ENCODE peak calls at places on chromosomes 6 and 20, in five cellular contexts. One of them, this sample, is unnamed.
A peak's percentile ranks its signal among the peaks of the same experiment; 100 is the strongest.

GRCh38 chr6:1024587-1024986 is 287.3 kb upstream of the FOXQ1 start:
- DNase-seq in GM23248: peak; percentile 93
- DNase-seq in cardiac muscle cell: no peak
- DNase-seq in heart right ventricle: no peak
- DNase-seq in stomach: no peak
- DNase-seq in this sample: peak; percentile 54

GRCh38 chr6:132498638-132499037 is 14.3 kb downstream of the STX7 start:
- DNase-seq in GM23248: no peak
- DNase-seq in cardiac muscle cell: no peak
- DNase-seq in heart right ventricle: no peak
- DNase-seq in stomach: no peak
- DNase-seq in this sample: no peak

GRCh38 chr6:136066005-136066404 is 184.1 kb downstream of the MTFR2 start:
- DNase-seq in GM23248: peak; percentile 37
- DNase-seq in cardiac muscle cell: no peak
- DNase-seq in heart right ventricle: no peak
- DNase-seq in stomach: no peak
- DNase-seq in this sample: peak; percentile 86

GRCh38 chr20:43046946-43047345 is 142.8 kb downstream of the PTPRT start:
- DNase-seq in GM23248: no peak
- DNase-seq in cardiac muscle cell: no peak
- DNase-seq in heart right ventricle: no peak
- DNase-seq in stomach: no peak
- DNase-seq in this sample: no peak

GRCh38 chr20:45911486-45912343 is at the start of gene PLTP:
- DNase-seq in GM23248: peak; percentile 78
- DNase-seq in cardiac muscle cell: peak; percentile 85
- DNase-seq in heart right ventricle: peak; percentile 75
- DNase-seq in stomach: peak; percentile 58
- DNase-seq in this sample: no peak

GRCh38 chr20:17565164-17565845 is 4.6 kb upstream of the DSTN start:
- DNase-seq in GM23248: peak; percentile 57
- DNase-seq in cardiac muscle cell: no peak
- DNase-seq in heart right ventricle: no peak
- DNase-seq in stomach: no peak
- DNase-seq in this sample: no peak

GRCh38 chr6:152976749-152977148 is 6.1 kb downstream of the FBXO5 start:
- DNase-seq in GM23248: no peak
- DNase-seq in cardiac muscle cell: no peak
- DNase-seq in heart right ventricle: no peak
- DNase-seq in stomach: no peak
- DNase-seq in this sample: no peak

GRCh38 chr20:10218536-10219451 is at the start of gene SNAP25:
- DNase-seq in GM23248: peak; percentile 65
- DNase-seq in cardiac muscle cell: peak; percentile 95
- DNase-seq in heart right ventricle: no peak
- DNase-seq in stomach: peak; percentile 41
- DNase-seq in this sample: peak; percentile 65

GRCh38 chr20:50478162-50479036 is 31.8 kb upstream of the PTPN1 start:
- DNase-seq in GM23248: peak; percentile 87
- DNase-seq in cardiac muscle cell: peak; percentile 54
- DNase-seq in heart right ventricle: peak; percentile 28
- DNase-seq in stomach: peak; percentile 73
- DNase-seq in this sample: peak; percentile 53

GRCh38 chr6:148608211-148608951 is 138.4 kb upstream of the UST start:
- DNase-seq in GM23248: peak; percentile 40
- DNase-seq in cardiac muscle cell: no peak
- DNase-seq in heart right ventricle: no peak
- DNase-seq in stomach: no peak
- DNase-seq in this sample: peak; percentile 31

GRCh38 chr6:135458051-135458450 is 39.5 kb downstream of the AHI1 start:
- DNase-seq in GM23248: peak; percentile 78
- DNase-seq in cardiac muscle cell: no peak
- DNase-seq in heart right ventricle: no peak
- DNase-seq in stomach: no peak
- DNase-seq in this sample: no peak

GRCh38 chr6:125519367-125519766 is 217.6 kb upstream of the HDDC2 start:
- DNase-seq in GM23248: no peak
- DNase-seq in cardiac muscle cell: no peak
- DNase-seq in heart right ventricle: no peak
- DNase-seq in stomach: no peak
- DNase-seq in this sample: peak; percentile 50

GRCh38 chr20:4064118-4064962 is 49.0 kb upstream of the RNF24 start:
- DNase-seq in GM23248: peak; percentile 96
- DNase-seq in cardiac muscle cell: peak; percentile 49
- DNase-seq in heart right ventricle: peak; percentile 94
- DNase-seq in stomach: peak; percentile 94
- DNase-seq in this sample: peak; percentile 74

GRCh38 chr6:117906905-117907599 is at the start of gene SLC35F1:
- DNase-seq in GM23248: peak; percentile 47
- DNase-seq in cardiac muscle cell: peak; percentile 81
- DNase-seq in heart right ventricle: peak; percentile 16
- DNase-seq in stomach: peak; percentile 40
- DNase-seq in this sample: no peak

GRCh38 chr6:2589171-2589661 is 161.5 kb downstream of the MYLK4 start:
- DNase-seq in GM23248: no peak
- DNase-seq in cardiac muscle cell: no peak
- DNase-seq in heart right ventricle: no peak
- DNase-seq in stomach: no peak
- DNase-seq in this sample: peak; percentile 93

DNA sequence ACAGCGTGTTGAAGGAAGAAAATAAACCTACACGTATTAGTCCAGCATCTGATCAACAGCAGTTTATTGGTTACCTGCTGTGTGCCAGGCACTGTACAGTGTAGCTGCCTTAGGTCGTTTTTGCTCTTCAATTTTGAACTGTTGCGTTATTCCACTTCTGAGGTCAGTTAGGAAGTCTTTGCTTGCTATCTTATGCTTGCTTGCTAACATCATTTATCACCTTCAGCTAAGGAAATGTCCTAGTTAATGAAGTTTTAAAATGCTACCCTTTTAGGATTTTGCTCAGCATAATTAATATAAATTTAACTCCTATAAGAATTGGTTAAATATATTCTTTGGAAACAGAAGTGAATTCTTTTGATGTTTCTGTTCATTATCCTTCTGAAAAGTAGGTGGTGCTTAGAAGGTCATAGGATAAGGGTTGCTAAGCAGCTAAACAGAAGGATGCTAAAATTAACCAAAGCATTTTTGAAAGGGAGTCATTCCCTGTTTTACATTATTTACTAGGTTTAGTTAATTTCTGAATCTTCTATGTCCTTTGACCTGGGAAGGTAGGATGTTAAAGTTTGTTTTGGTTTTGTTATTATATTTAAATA is 3.4 kb downstream of the RREB1 start:
- DNase-seq in GM23248: no peak
- DNase-seq in cardiac muscle cell: no peak
- DNase-seq in heart right ventricle: no peak
- DNase-seq in stomach: no peak
- DNase-seq in this sample: no peak
- H3K4me3 ChIP-seq in GM23248: peak overlapping the region; percentile 92
- H3K4me3 ChIP-seq in cardiac muscle cell: no peak overlapping the region
- H3K4me3 ChIP-seq in heart right ventricle: no peak overlapping the region
- H3K4me3 ChIP-seq in stomach: no peak overlapping the region
- H3K4me3 ChIP-seq in this sample: no peak overlapping the region

GRCh38 chr20:34772437-34772836 is 53.0 kb downstream of the NCOA6 start:
- DNase-seq in GM23248: no peak
- DNase-seq in cardiac muscle cell: no peak
- DNase-seq in heart right ventricle: no peak
- DNase-seq in stomach: no peak
- DNase-seq in this sample: no peak

GRCh38 chr20:34771680-34772081 is 53.8 kb downstream of the NCOA6 start:
- DNase-seq in GM23248: peak; percentile 37
- DNase-seq in cardiac muscle cell: peak; percentile 12
- DNase-seq in heart right ventricle: no peak
- DNase-seq in stomach: no peak
- DNase-seq in this sample: no peak

GRCh38 chr20:34773726-34774125 is 51.7 kb downstream of the NCOA6 start:
- DNase-seq in GM23248: no peak
- DNase-seq in cardiac muscle cell: no peak
- DNase-seq in heart right ventricle: no peak
- DNase-seq in stomach: no peak
- DNase-seq in this sample: no peak

DNA sequence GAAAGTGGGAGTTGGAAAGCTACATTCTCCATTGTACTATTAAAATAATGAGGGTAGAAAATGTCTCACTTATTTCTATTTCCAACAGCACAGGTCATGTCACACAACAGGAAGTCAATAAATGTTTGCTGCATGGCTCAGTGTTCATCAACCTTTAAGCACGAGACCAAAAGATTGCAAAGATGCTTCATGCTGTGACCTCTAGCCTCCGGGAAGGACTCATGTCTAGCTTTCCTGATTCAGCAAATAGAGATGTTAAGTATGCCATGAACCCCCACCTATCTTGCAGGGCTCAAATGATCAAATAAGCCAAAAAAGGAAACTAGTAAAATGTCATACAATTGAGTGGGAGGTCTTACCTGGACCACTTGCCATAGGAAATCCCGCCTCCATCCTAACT is 57.3 kb downstream of the NCOA6 start:
- DNase-seq in GM23248: peak; percentile 83
- DNase-seq in cardiac muscle cell: no peak
- DNase-seq in heart right ventricle: no peak
- DNase-seq in stomach: no peak
- DNase-seq in this sample: no peak
- H3K36me3 ChIP-seq in GM23248: peaks cover 16% of the 10 kb centered on the region
- H3K36me3 ChIP-seq in cardiac muscle cell: peaks cover 41% of the 10 kb centered on the region
- H3K36me3 ChIP-seq in heart right ventricle: no peaks in the 10 kb centered on the region
- H3K36me3 ChIP-seq in stomach: peaks cover 90% of the 10 kb centered on the region
- H3K36me3 ChIP-seq in this sample: peaks cover 13% of the 10 kb centered on the region

GRCh38 chr6:6002005-6002808 is 4.5 kb downstream of the NRN1 start:
- DNase-seq in GM23248: peak; percentile 56
- DNase-seq in cardiac muscle cell: peak; percentile 35
- DNase-seq in heart right ventricle: no peak
- DNase-seq in stomach: no peak
- DNase-seq in this sample: no peak

GRCh38 chr6:6002809-6003333 is 3.9 kb downstream of the NRN1 start:
- DNase-seq in GM23248: no peak
- DNase-seq in cardiac muscle cell: no peak
- DNase-seq in heart right ventricle: no peak
- DNase-seq in stomach: no peak
- DNase-seq in this sample: no peak

GRCh38 chr6:6004147-6004995 is 2.4 kb downstream of the NRN1 start:
- DNase-seq in GM23248: peak; percentile 61
- DNase-seq in cardiac muscle cell: no peak
- DNase-seq in heart right ventricle: no peak
- DNase-seq in stomach: no peak
- DNase-seq in this sample: no peak

GRCh38 chr6:6001443-6001842 is 5.3 kb downstream of the NRN1 start:
- DNase-seq in GM23248: peak; percentile 20
- DNase-seq in cardiac muscle cell: no peak
- DNase-seq in heart right ventricle: no peak
- DNase-seq in stomach: no peak
- DNase-seq in this sample: no peak

GRCh38 chr6:6003334-6004146 is 3.2 kb downstream of the NRN1 start:
- DNase-seq in GM23248: peak; percentile 77
- DNase-seq in cardiac muscle cell: peak; percentile 56
- DNase-seq in heart right ventricle: peak; percentile 47
- DNase-seq in stomach: no peak
- DNase-seq in this sample: no peak
- H3K4me3 ChIP-seq in GM23248: peak overlapping the region; percentile 100
- H3K4me3 ChIP-seq in cardiac muscle cell: peak overlapping the region; percentile 6
- H3K4me3 ChIP-seq in heart right ventricle: peak overlapping the region; percentile 49
- H3K4me3 ChIP-seq in stomach: peak overlapping the region; percentile 30
- H3K4me3 ChIP-seq in this sample: no peak overlapping the region

DNA sequence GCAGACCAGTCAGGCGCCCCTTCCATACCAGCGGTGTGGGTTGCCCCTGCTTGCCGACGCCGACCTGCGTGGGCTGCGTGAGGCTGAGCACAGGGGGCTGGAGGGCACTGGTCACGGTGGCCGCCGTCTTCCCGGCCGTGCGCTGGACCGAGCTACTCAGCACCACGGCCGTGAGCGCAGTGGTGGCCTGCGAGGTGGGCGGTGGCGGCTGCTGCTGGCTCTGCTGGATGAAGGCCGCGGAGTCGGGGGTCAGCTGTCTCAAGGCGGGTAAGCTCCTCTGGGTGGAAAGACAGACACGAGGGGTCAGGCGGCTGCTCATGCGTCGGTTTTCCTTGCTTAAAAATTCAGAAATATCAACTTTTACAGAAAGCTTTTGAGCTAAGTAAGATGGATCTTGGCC is 59.2 kb downstream of the TAF4 start:
- DNase-seq in GM23248: no peak
- DNase-seq in cardiac muscle cell: no peak
- DNase-seq in heart right ventricle: no peak
- DNase-seq in stomach: no peak
- DNase-seq in this sample: no peak
- H3K36me3 ChIP-seq in GM23248: peaks cover 14% of the 10 kb centered on the region
- H3K36me3 ChIP-seq in cardiac muscle cell: peaks cover 36% of the 10 kb centered on the region
- H3K36me3 ChIP-seq in heart right ventricle: peaks cover 12% of the 10 kb centered on the region
- H3K36me3 ChIP-seq in stomach: peaks cover 90% of the 10 kb centered on the region
- H3K36me3 ChIP-seq in this sample: peaks cover 36% of the 10 kb centered on the region

GRCh38 chr20:53751394-53752368 is 158.0 kb upstream of the ZNF217 start:
- DNase-seq in GM23248: peak; percentile 54
- DNase-seq in cardiac muscle cell: peak; percentile 2
- DNase-seq in heart right ventricle: no peak
- DNase-seq in stomach: peak; percentile 24
- DNase-seq in this sample: peak; percentile 32

GRCh38 chr20:53753880-53754459 is 160.3 kb upstream of the ZNF217 start:
- DNase-seq in GM23248: no peak
- DNase-seq in cardiac muscle cell: no peak
- DNase-seq in heart right ventricle: no peak
- DNase-seq in stomach: no peak
- DNase-seq in this sample: no peak

GRCh38 chr20:53750827-53751393 is 157.3 kb upstream of the ZNF217 start:
- DNase-seq in GM23248: peak; percentile 83
- DNase-seq in cardiac muscle cell: peak; percentile 4
- DNase-seq in heart right ventricle: no peak
- DNase-seq in stomach: peak; percentile 25
- DNase-seq in this sample: no peak

GRCh38 chr20:53752583-53752970 is 158.9 kb upstream of the ZNF217 start:
- DNase-seq in GM23248: no peak
- DNase-seq in cardiac muscle cell: no peak
- DNase-seq in heart right ventricle: no peak
- DNase-seq in stomach: no peak
- DNase-seq in this sample: no peak

GRCh38 chr20:53752971-53753879 is 159.6 kb upstream of the ZNF217 start:
- DNase-seq in GM23248: no peak
- DNase-seq in cardiac muscle cell: no peak
- DNase-seq in heart right ventricle: no peak
- DNase-seq in stomach: no peak
- DNase-seq in this sample: peak; percentile 82
- H3K4me3 ChIP-seq in GM23248: no peak overlapping the region
- H3K4me3 ChIP-seq in cardiac muscle cell: no peak overlapping the region
- H3K4me3 ChIP-seq in heart right ventricle: no peak overlapping the region
- H3K4me3 ChIP-seq in stomach: no peak overlapping the region
- H3K4me3 ChIP-seq in this sample: no peak overlapping the region

This sample was measured in bronchial epithelial cell.